ENCODE peak calls at places on chromosomes 5 and 9, in eight cellular contexts. F, N, W, O, Q, E, H and U are unnamed samples.

GRCh38 chr5:39670391-39670790 is 245.6 kb upstream of the DAB2 start:
- DNase-seq in Q (no peak), N (no peak), O (no peak), H (no peak), E (no peak), F (no peak), W (no peak), U (no peak)

GRCh38 chr9:131579789-131580211 is 34.5 kb downstream of the PRRT1B start:
- DNase-seq in W (no peak), N (no peak), F (no peak), Q (no peak), E (no peak), H (no peak), O (no peak), U (no peak)

GRCh38 chr5:132389453-132390286 is 20.2 kb downstream of the SLC22A5 start:
- DNase-seq in O (no peak), H (no peak), E (no peak), N (no peak), F (no peak), Q (no peak), W (no peak), U (peak)

GRCh38 chr5:10528056-10528816 is 35.6 kb upstream of the ANKRD33B start:
- DNase-seq in Q (peak), N (no peak), O (no peak), W (no peak), F (no peak), H (peak), E (no peak), U (peak)

GRCh38 chr9:89448821-89449220 is 49.1 kb downstream of the SEMA4D start:
- DNase-seq in F (no peak), W (no peak), E (no peak), H (no peak), N (no peak), O (no peak), Q (no peak), U (no peak)

GRCh38 chr5:176415240-176416122 is 858 bp downstream of the CLTB start:
- DNase-seq in E (no peak), O (no peak), N (no peak), W (no peak), H (no peak), Q (no peak), F (peak), U (peak)

GRCh38 chr5:180159756-180160155 is 49.3 kb downstream of the RASGEF1C start:
- DNase-seq in H (no peak), O (no peak), N (no peak), E (no peak), F (no peak), W (no peak), Q (no peak), U (peak)

GRCh38 chr5:96220610-96221390 is 212.2 kb downstream of the PCSK1 start:
- DNase-seq in O (no peak), Q (no peak), E (no peak), H (no peak), F (no peak), N (no peak), W (no peak), U (no peak)

GRCh38 chr5:16901038-16901644 is 34.9 kb downstream of the MYO10 start:
- DNase-seq in E (no peak), N (no peak), F (no peak), W (no peak), H (no peak), O (peak), Q (no peak), U (no peak)

GRCh38 chr9:8268881-8269280 is 469.3 kb upstream of the DMAC1 start:
- DNase-seq in W (no peak), Q (no peak), N (no peak), O (no peak), F (no peak), H (no peak), E (no peak), U (no peak)

GRCh38 chr5:11878846-11879245 is 25.4 kb downstream of the CTNND2 start:
- DNase-seq in H (peak), Q (no peak), N (no peak), W (no peak), E (no peak), O (no peak), F (no peak), U (no peak)

GRCh38 chr5:97534166-97534565 is 351.1 kb upstream of the RIOK2 start:
- DNase-seq in F (peak), O (peak), W (no peak), N (no peak), E (no peak), H (peak), Q (no peak), U (peak)

GRCh38 chr5:164532226-164532937 is 1027.0 kb downstream of the MAT2B start:
- DNase-seq in F (no peak), H (no peak), O (no peak), W (no peak), N (no peak), Q (no peak), E (no peak), U (no peak)

GRCh38 chr9:134660407-134660806 is 18.8 kb downstream of the COL5A1 start:
- DNase-seq in F (no peak), O (no peak), E (no peak), N (no peak), Q (no peak), W (no peak), H (no peak), U (no peak)

GRCh38 chr9:29691758-29692407 is 2118.6 kb upstream of the C9orf72 start:
- DNase-seq in E (no peak), Q (no peak), W (no peak), N (no peak), F (peak), H (peak), O (peak), U (no peak)

GRCh38 chr5:59038169-59039002 is 455.5 kb downstream of the RAB3C start:
- DNase-seq in O (no peak), E (no peak), N (no peak), H (no peak), Q (no peak), F (no peak), W (no peak), U (no peak)

GRCh38 chr5:50962934-50963646 is 296.7 kb downstream of the PARP8 start:
- DNase-seq in F (peak), Q (peak), N (peak), E (peak), W (peak), O (peak), H (peak), U (peak)

GRCh38 chr5:124156408-124157027 is 589.9 kb downstream of the ZNF608 start:
- DNase-seq in N (no peak), O (no peak), Q (no peak), H (no peak), W (no peak), E (no peak), F (no peak), U (no peak)

GRCh38 chr5:74279244-74279643 is 361.3 kb downstream of the ENC1 start:
- DNase-seq in W (no peak), N (no peak), O (no peak), H (no peak), F (no peak), E (no peak), Q (no peak), U (no peak)

GRCh38 chr5:145689235-145689634 is 145.9 kb downstream of the PRELID2 start:
- DNase-seq in O (no peak), Q (no peak), H (no peak), W (no peak), E (no peak), N (no peak), F (no peak), U (no peak)